ENCODE peak calls at places on chromosomes 16 and 17, in ten cellular contexts. Z is tibial nerve; R is RKO; W is HS-27A; E is cerebellar nuclear complex; T is NCI-H2081; A is ELF-1; P is nephron progenitor cell; F is stimulated activated CD4-positive, alpha-beta T cell treated with anti-CD3 and anti-CD28 coated beads, Interleukin-1b, Interleukin-23, amount 100 ng/mL, for 4 hours; J is SK-N-DZ. N is an unnamed sample.

GRCh38 chr17:75695830-75696271 is 25.4 kb upstream of the ITGB4 start:
- DNase-seq in Z (no peak), R (no peak), W (no peak), E (no peak), T (no peak), A (no peak), P (no peak), F (no peak), J (no peak), N (no peak)

GRCh38 chr17:4208228-4208627 is 55.6 kb downstream of the ANKFY1 start:
- DNase-seq in Z (no peak), R (no peak), W (no peak), E (no peak), T (no peak), A (peak), P (no peak), F (no peak), J (no peak), N (no peak)

GRCh38 chr16:4962716-4963115 is 4.6 kb downstream of the SEC14L5 start:
- DNase-seq in Z (no peak), R (no peak), W (no peak), E (no peak), T (no peak), A (no peak), P (no peak), F (no peak), J (no peak), N (no peak)

GRCh38 chr17:81456798-81457197 is 55.8 kb downstream of the ACTG1 start:
- DNase-seq in Z (no peak), R (no peak), W (no peak), E (no peak), T (no peak), A (peak), P (peak), F (no peak), J (no peak), N (no peak)

GRCh38 chr17:64004903-64005733 is 7.0 kb downstream of the PRR29 start:
- DNase-seq in Z (no peak), R (no peak), W (no peak), E (no peak), T (no peak), A (no peak), P (no peak), F (no peak), J (no peak), N (peak)

GRCh38 chr16:85900031-85900792 is 1.2 kb downstream of the IRF8 start:
- DNase-seq in Z (no peak), R (no peak), W (no peak), E (no peak), T (no peak), A (no peak), P (no peak), F (no peak), J (no peak), N (no peak)

GRCh38 chr16:4264546-4264945 is 8.3 kb downstream of the TFAP4 start:
- DNase-seq in Z (no peak), R (no peak), W (no peak), E (no peak), T (no peak), A (no peak), P (no peak), F (no peak), J (no peak), N (peak)

GRCh38 chr17:53227514-53227913 is 595.2 kb upstream of the KIF2B start:
- DNase-seq in Z (no peak), R (no peak), W (no peak), E (no peak), T (no peak), A (no peak), P (no peak), F (no peak), J (no peak), N (no peak)

GRCh38 chr17:35617505-35617904 is 30.4 kb downstream of the AP2B1 start:
- DNase-seq in Z (no peak), R (no peak), W (no peak), E (no peak), T (no peak), A (no peak), P (no peak), F (no peak), J (no peak), N (no peak)

GRCh38 chr17:62704381-62704971 is 77.0 kb downstream of the MRC2 start:
- DNase-seq in Z (peak), R (peak), W (no peak), E (no peak), T (peak), A (peak), P (peak), F (no peak), J (no peak), N (no peak)

N was measured in SK-N-SH.